ENCODE peak calls at places on chromosomes 13 and 19, in five cellular contexts. G is neural progenitor cell, U is hepatocyte, R is PC-3, N is fibroblast of lung. O is an unnamed sample. For H3K4me1, the result is how much of the 10 kb centered on the place peaks cover.

GRCh38 chr13:50129923-50130685 is 114.9 kb downstream of the KCNRG start:
- DNase-seq in G (peak), U (peak), R (peak), N (peak), O (no peak)

GRCh38 chr19:48372904-48373303 is 8.7 kb downstream of the SYNGR4 start:
- DNase-seq in G (no peak), U (no peak), R (peak), N (no peak), O (no peak)

GRCh38 chr13:113452942-113453901 is at the start of gene ADPRHL1:
- DNase-seq in G (no peak), U (no peak), R (no peak), N (no peak), O (no peak)

GRCh38 chr19:47778954-47779351 is 450 bp downstream of the SELENOW start:
- DNase-seq in G (peak), U (peak), R (no peak), N (no peak), O (no peak)

GRCh38 chr13:30818323-30818960 is 83.1 kb downstream of the ALOX5AP start:
- DNase-seq in G (no peak), U (peak), R (no peak), N (peak), O (no peak)

GRCh38 chr19:53903055-53903680 is 5.9 kb upstream of the CACNG7 start:
- DNase-seq in G (peak), U (peak), R (peak), N (peak), O (no peak)

GRCh38 chr19:39843919-39844793 is 2.0 kb downstream of the FBL start:
- DNase-seq in G (peak), U (peak), R (peak), N (peak), O (no peak)

GRCh38 chr13:35164324-35164932 is 222.4 kb downstream of the NBEA start:
- DNase-seq in G (peak), U (peak), R (peak), N (peak), O (no peak)

GRCh38 chr19:43574424-43575155 is 737 bp downstream of the XRCC1 start:
- DNase-seq in G (peak), U (no peak), R (no peak), N (peak), O (no peak)

GRCh38 chr19:5292843-5293606 is 47.6 kb downstream of the PTPRS start:
- DNase-seq in G (peak), U (peak), R (peak), N (peak), O (no peak)

GRCh38 chr19:41000310-41000737 is 9.2 kb downstream of the CYP2B6 start:
- DNase-seq in G (no peak), U (peak), R (peak), N (no peak), O (no peak)

GRCh38 chr13:63161219-63161618 is 1745.6 kb upstream of the PCDH20 start:
- DNase-seq in G (no peak), U (no peak), R (no peak), N (peak), O (no peak)

GRCh38 chr13:23087884-23088283 is 92.9 kb upstream of the SGCG start:
- DNase-seq in G (peak), U (peak), R (peak), N (peak), O (no peak)

GRCh38 chr19:869245-870177 is 10.0 kb downstream of the CFD start:
- DNase-seq in G (no peak), U (peak), R (peak), N (peak), O (no peak)

GRCh38 chr19:51093066-51093465 is 10.4 kb upstream of the KLK14 start:
- DNase-seq in G (no peak), U (no peak), R (no peak), N (no peak), O (no peak)

GRCh38 chr19:46269085-46269484 is 27.8 kb upstream of the HIF3A start:
- DNase-seq in G (no peak), U (no peak), R (no peak), N (no peak), O (no peak)

GRCh38 chr13:55361141-55361540 is 1779.6 kb upstream of the PRR20A start:
- DNase-seq in G (no peak), U (no peak), R (peak), N (peak), O (no peak)

GRCh38 chr13:30880756-30881155 is 25.3 kb upstream of the MEDAG start:
- DNase-seq in G (no peak), U (peak), R (peak), N (peak), O (no peak)

GRCh38 chr19:28687296-28687695 is 525.7 kb downstream of the UQCRFS1 start:
- DNase-seq in G (no peak), U (no peak), R (no peak), N (no peak), O (no peak)

GRCh38 chr19:7917292-7918061 is 2.7 kb upstream of the SNAPC2 start:
- DNase-seq in G (peak), U (peak), R (peak), N (peak), O (no peak)

GRCh38 chr13:106349080-106349841 is 186.2 kb downstream of the EFNB2 start:
- DNase-seq in G (peak), U (peak), R (peak), N (no peak), O (peak)

GRCh38 chr19:58468216-58468839 is 1.4 kb downstream of the ZNF324 start:
- DNase-seq in G (no peak), U (no peak), R (peak), N (no peak), O (no peak)

GRCh38 chr13:106213028-106213427 is 322.4 kb downstream of the EFNB2 start:
- DNase-seq in G (peak), U (no peak), R (no peak), N (no peak), O (no peak)

GRCh38 chr13:39130298-39130697 is 92.0 kb downstream of the NHLRC3 start:
- DNase-seq in G (peak), U (no peak), R (no peak), N (no peak), O (no peak)

GRCh38 chr19:20359933-20360720 is 193.1 kb downstream of the ZNF486 start:
- DNase-seq in G (peak), U (no peak), R (peak), N (no peak), O (no peak)

GRCh38 chr13:84037937-84038464 is 155.7 kb upstream of the SLITRK1 start:
- DNase-seq in G (peak), U (no peak), R (no peak), N (no peak), O (no peak)

GRCh38 chr13:79589605-79590511 is 108.9 kb downstream of the NDFIP2 start:
- DNase-seq in G (no peak), U (no peak), R (peak), N (no peak), O (no peak)

GRCh38 chr13:80436571-80437169 is 95.7 kb upstream of the SPRY2 start:
- DNase-seq in G (no peak), U (no peak), R (no peak), N (peak), O (no peak)

GRCh38 chr13:98577823-98578285 is 947 bp upstream of the STK24 start:
- DNase-seq in G (no peak), U (no peak), R (no peak), N (no peak), O (no peak)

GRCh38 chr13:98581377-98581776 is 4.5 kb upstream of the STK24 start:
- DNase-seq in G (no peak), U (no peak), R (no peak), N (no peak), O (no peak)

GRCh38 chr13:98582947-98583346 is 6.0 kb upstream of the STK24 start:
- DNase-seq in G (no peak), U (no peak), R (no peak), N (no peak), O (peak)

GRCh38 chr13:98581971-98582702 is 5.2 kb upstream of the STK24 start:
- DNase-seq in G (no peak), U (peak), R (peak), N (peak), O (no peak)

DNA sequence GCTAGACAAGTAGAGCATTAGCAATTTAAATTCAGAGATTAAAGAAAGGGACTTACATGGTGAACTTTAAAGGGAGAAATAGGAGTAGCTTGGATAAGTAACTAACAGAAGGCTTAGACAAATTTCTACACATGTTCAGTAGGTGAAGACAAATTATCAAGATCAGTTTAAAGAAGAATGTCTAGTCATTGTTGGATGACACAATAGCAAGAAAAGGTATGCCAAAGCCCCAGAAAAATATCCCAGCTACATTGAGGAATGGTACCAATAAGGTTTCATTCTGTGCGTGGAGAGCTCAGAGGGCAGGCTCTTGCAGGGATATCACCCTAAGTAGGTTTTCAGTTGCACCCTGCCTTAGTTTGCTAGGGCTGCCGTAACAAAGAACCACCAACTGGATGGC is 3.5 kb upstream of the STK24 start:
- DNase-seq in G (no peak), U (no peak), R (no peak), N (no peak), O (no peak)
- H3K4me1 ChIP-seq in G (under half), U (under half), R (under half), N (under half), O (under half)

GRCh38 chr19:45217193-45217956 is 27.8 kb downstream of the EXOC3L2 start:
- DNase-seq in G (peak), U (peak), R (no peak), N (no peak), O (no peak)
- TF ChIP-seq EZH2 in G (peak), U (peak), R (no peak), N (peak), O (no peak)

DNA sequence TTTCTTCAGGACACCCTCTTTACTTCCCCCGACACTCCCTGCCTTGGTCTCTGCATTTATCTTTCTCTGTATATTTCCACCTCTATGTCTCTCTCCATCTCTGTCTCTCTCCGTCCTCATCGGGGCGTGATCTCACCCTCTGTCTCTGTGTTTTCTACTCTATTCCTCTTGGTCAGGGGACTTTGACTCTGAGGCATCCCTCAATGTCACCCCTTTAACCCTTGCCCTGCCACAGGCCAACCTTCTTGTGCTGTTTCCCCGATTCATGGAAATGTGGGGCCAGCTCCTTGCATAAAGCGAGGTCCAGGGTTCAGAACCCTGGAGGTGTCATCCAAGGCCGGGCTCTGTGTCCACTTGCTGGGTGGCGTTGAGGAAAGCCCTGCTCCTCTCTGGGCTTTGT is 46.8 kb downstream of the COLGALT1 start:
- DNase-seq in G (no peak), U (no peak), R (no peak), N (no peak), O (no peak)
- H3K4me2 ChIP-seq in G (no peak), U (no peak), R (no peak), N (no peak), O (no peak)

GRCh38 chr13:61944329-61944929 is 528.8 kb upstream of the PCDH20 start:
- DNase-seq in G (no peak), U (no peak), R (no peak), N (no peak), O (no peak)
- H3K4me1 ChIP-seq in G (under half), U (under half), R (under half), N (under half), O (under half)

DNA sequence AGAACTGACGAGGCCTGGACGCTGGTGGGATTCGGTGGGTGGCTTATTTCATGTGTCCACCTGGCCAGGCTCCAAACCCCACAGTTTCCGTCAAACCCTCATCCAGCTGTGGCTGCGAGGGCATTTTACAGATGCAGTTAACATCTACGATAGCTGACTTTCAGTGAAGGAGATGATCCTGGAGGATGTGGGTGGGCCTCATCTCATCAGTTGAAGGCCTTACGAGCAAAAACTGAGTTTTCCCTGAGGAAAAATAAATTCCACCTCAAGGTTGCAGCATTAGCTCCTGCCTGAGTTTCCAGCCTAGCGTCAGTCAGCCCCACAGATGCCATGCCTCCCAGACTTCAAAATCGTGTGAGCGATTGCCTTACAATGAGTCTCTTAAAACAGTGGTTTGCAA is 111.1 kb upstream of the PEG3 start:
- DNase-seq in G (no peak), U (no peak), R (no peak), N (no peak), O (no peak)
- TF ChIP-seq EZH2 in G (no peak), U (no peak), R (no peak), N (no peak), O (no peak)

GRCh38 chr19:55283548-55284393 is at the start of gene BRSK1:
- DNase-seq in G (peak), U (peak), R (peak), N (peak), O (no peak)
- H3K4me2 ChIP-seq in G (peak), U (peak), R (peak), N (peak), O (no peak)

GRCh38 chr13:29801737-29802305 is 48.6 kb downstream of the UBL3 start:
- DNase-seq in G (no peak), U (no peak), R (no peak), N (peak), O (no peak)
- H3K4me1 ChIP-seq in G (under half), U (under half), R (under half), N (under half), O (under half)

GRCh38 chr13:112103971-112104872 is 37.3 kb downstream of the SOX1 start:
- DNase-seq in G (peak), U (no peak), R (no peak), N (no peak), O (no peak)
- TF ChIP-seq EZH2 in G (peak), U (peak), R (no peak), N (no peak), O (peak)